ENCODE peak calls at places on chromosomes 4 and X, in six cellular contexts. U, B, D, M, S and W are unnamed samples.

GRCh38 chr4:96227515-96227914 is 387.6 kb downstream of the PDHA2 start:
- DNase-seq in D (no peak), S (no peak), B (no peak), M (no peak), U (no peak), W (no peak)

GRCh38 chr4:68359508-68359907 is 9.6 kb upstream of the YTHDC1 start:
- DNase-seq in D (no peak), S (no peak), B (no peak), M (no peak), U (no peak), W (no peak)

GRCh38 chrX:39808471-39808917 is 289.3 kb downstream of the BCOR start:
- DNase-seq in S (peak; percentile 79), U (no peak), D (peak; percentile 40), B (no peak), M (peak; percentile 75), W (no peak)

GRCh38 chr4:165367040-165367439 is 11.8 kb upstream of the CPE start:
- DNase-seq in M (no peak), B (no peak), U (peak; percentile 85), D (no peak), S (no peak), W (no peak)

GRCh38 chrX:11351375-11352295 is 58.4 kb downstream of the AMELX start:
- DNase-seq in M (peak; percentile 63), S (peak; percentile 82), B (no peak), D (no peak), U (peak; percentile 13), W (no peak)

GRCh38 chr4:89283226-89283974 is 24.2 kb downstream of the GPRIN3 start:
- DNase-seq in D (no peak), S (peak; percentile 69), M (no peak), U (peak; percentile 85), B (no peak), W (no peak)

GRCh38 chr4:64582492-64582891 is 173.2 kb upstream of the TECRL start:
- DNase-seq in S (no peak), D (no peak), M (no peak), B (no peak), U (no peak), W (no peak)

GRCh38 chrX:9231491-9231890 is 197.6 kb upstream of the FAM9B start:
- DNase-seq in S (no peak), D (no peak), B (no peak), M (no peak), U (peak; percentile 37), W (no peak)

DNA sequence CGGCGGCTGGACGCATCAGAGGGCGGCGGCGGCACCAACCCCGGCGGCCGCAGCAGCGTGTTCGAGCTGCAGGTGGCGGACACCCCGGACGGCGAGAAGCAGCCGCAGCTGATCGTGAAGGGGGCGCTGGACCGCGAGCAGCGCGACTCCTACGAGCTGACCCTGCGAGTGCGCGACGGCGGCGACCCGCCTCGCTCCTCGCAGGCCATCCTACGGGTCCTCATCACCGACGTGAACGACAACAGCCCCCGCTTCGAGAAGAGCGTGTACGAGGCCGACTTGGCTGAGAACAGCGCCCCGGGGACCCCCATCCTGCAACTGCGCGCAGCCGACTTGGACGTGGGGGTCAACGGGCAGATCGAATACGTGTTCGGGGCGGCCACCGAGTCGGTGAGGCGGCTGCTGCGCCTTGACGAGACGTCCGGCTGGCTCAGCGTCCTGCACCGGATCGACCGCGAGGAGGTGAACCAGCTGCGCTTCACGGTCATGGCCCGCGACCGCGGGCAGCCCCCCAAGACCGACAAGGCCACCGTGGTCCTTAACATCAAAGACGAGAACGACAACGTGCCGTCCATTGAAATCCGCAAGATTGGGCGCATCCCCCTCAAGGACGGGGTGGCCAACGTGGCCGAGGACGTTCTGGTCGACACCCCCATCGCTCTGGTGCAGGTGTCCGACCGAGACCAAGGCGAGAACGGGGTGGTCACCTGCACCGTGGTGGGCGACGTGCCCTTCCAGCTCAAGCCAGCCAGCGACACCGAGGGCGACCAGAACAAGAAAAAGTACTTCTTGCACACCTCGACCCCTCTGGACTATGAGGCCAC is 2.1 kb downstream of the PCDH7 start:
- DNase-seq in B (no peak), M (peak; percentile 64), S (no peak), U (no peak), D (no peak), W (no peak)
- TF ChIP-seq CTCF in B (no peak), M (peak; percentile 13), S (no peak), U (no peak), D (no peak), W (no peak)

GRCh38 chrX:41313419-41313818 is 20.5 kb upstream of the DDX3X start:
- DNase-seq in B (no peak), D (no peak), M (no peak), U (peak; percentile 60), S (peak; percentile 55), W (no peak)

GRCh38 chrX:41304178-41304577 is 29.8 kb upstream of the DDX3X start:
- DNase-seq in D (no peak), M (no peak), S (no peak), B (no peak), U (no peak), W (no peak)

GRCh38 chrX:41314204-41314603 is 19.8 kb upstream of the DDX3X start:
- DNase-seq in D (no peak), M (no peak), U (no peak), B (no peak), S (no peak), W (no peak)

GRCh38 chrX:41312786-41313185 is 21.2 kb upstream of the DDX3X start:
- DNase-seq in D (no peak), S (no peak), U (no peak), B (no peak), M (no peak), W (no peak)

GRCh38 chrX:41308884-41309655 is 24.9 kb upstream of the DDX3X start:
- DNase-seq in B (no peak), M (no peak), D (no peak), U (no peak), S (no peak), W (peak; percentile 51)
- TF ChIP-seq CTCF in B (no peak), M (no peak), D (no peak), U (no peak), S (no peak), W (no peak)

GRCh38 chr4:122151982-122152698 is at the start of gene BLTP1:
- DNase-seq in U (peak; percentile 79), S (peak; percentile 82), D (peak; percentile 70), B (peak; percentile 85), M (peak; percentile 91), W (peak; percentile 78)
- TF ChIP-seq CTCF in U (no peak), S (no peak), D (no peak), B (no peak), M (no peak), W (no peak)

DNA sequence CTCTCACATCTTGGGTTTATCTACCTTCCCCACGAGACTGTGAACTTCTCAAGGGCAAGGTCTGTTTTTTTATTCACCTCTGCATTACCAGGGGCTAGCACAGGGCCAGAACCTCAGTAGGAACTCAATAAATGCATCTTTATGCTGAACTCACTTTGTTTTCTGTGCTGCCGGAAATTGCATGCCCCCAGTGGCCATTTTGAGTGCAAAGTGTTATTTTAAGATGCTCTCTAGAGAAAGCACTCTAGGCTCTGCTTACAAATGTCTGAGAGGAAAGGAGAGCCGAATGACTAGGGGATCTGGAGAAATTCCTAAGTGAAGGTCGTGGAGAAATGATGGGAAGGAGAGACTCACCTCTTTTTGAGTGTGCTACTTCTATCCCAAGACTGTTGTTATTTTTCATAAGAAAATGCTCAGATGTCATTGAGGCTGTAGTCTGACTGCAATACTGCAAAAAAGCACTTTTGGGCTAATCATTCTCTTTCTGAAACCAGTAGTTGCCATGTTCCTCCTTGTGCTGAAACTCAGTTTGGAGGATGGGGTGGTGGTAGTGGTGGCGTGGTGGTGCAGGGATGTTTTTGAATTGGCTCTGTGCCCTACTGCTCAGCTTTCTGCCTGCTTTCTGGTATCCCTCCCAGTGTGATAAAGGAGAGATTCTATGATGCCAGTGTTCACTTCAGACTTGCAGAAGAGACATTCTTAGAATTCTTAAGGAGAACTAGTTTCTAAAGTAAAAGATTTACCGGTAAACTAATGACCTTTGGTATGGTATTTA is 41.3 kb downstream of the DOCK11 start:
- DNase-seq in B (no peak), U (peak; percentile 28), S (peak; percentile 46), D (no peak), M (no peak), W (no peak)
- TF ChIP-seq CTCF in B (no peak), U (peak; percentile 24), S (peak; percentile 47), D (no peak), M (peak; percentile 24), W (peak; percentile 42)